ENCODE peak calls at places on chromosomes 11 and 22, in nine cellular contexts. X is H1, Y is prostate gland, S is sigmoid colon, W is ovary, H is heart left ventricle, R is right lobe of liver, F is uterus, J is HCT116. A is an unnamed sample.

GRCh38 chr11:62804310-62805043 is 763 bp downstream of the NXF1 start:
- DNase-seq in X (no peak), Y (no peak), S (no peak), W (no peak), H (no peak), R (no peak), F (no peak), J (no peak), A (no peak)

GRCh38 chr11:115488945-115489344 is 15.3 kb downstream of the CADM1 start:
- DNase-seq in X (no peak), Y (no peak), S (no peak), W (no peak), H (no peak), R (no peak), F (no peak), J (no peak), A (no peak)

GRCh38 chr11:6333112-6333511 is 12.8 kb upstream of the CAVIN3 start:
- DNase-seq in X (no peak), Y (no peak), S (no peak), W (no peak), H (no peak), R (no peak), F (no peak), J (no peak), A (no peak)

GRCh38 chr11:34269694-34270245 is 88.0 kb downstream of the ABTB2 start:
- DNase-seq in X (no peak), Y (no peak), S (no peak), W (no peak), H (no peak), R (no peak), F (no peak), J (no peak), A (no peak)

GRCh38 chr22:30821381-30821780 is 126.7 kb downstream of the OSBP2 start:
- DNase-seq in X (no peak), Y (no peak), S (no peak), W (no peak), H (no peak), R (no peak), F (no peak), J (no peak), A (no peak)

GRCh38 chr11:131809203-131809948 is 439.0 kb downstream of the NTM start:
- DNase-seq in X (no peak), Y (no peak), S (no peak), W (no peak), H (no peak), R (no peak), F (no peak), J (no peak), A (no peak)

GRCh38 chr11:26753738-26754504 is 32.1 kb upstream of the SLC5A12 start:
- DNase-seq in X (no peak), Y (peak), S (peak), W (peak), H (peak), R (no peak), F (peak), J (peak), A (peak)

GRCh38 chr11:132987936-132988335 is 544.4 kb downstream of the OPCML start:
- DNase-seq in X (no peak), Y (no peak), S (no peak), W (no peak), H (no peak), R (no peak), F (no peak), J (no peak), A (no peak)

GRCh38 chr11:60208146-60208895 is 25.4 kb upstream of the MS4A6A start:
- DNase-seq in X (no peak), Y (no peak), S (no peak), W (no peak), H (no peak), R (no peak), F (no peak), J (no peak), A (no peak)

GRCh38 chr22:44697423-44698179 is 4.4 kb upstream of the PRR5 start:
- DNase-seq in X (peak), Y (peak), S (peak), W (peak), H (peak), R (peak), F (peak), J (peak), A (peak)

GRCh38 chr11:79547256-79547655 is 106.4 kb upstream of the TENM4 start:
- DNase-seq in X (no peak), Y (no peak), S (no peak), W (no peak), H (no peak), R (no peak), F (no peak), J (no peak), A (no peak)

GRCh38 chr22:48217596-48217995 is 1455.1 kb downstream of the TBC1D22A start:
- DNase-seq in X (no peak), Y (no peak), S (no peak), W (no peak), H (no peak), R (no peak), F (no peak), J (no peak), A (no peak)

GRCh38 chr11:113862430-113862829 is 12.9 kb downstream of the USP28 start:
- DNase-seq in X (no peak), Y (no peak), S (no peak), W (no peak), H (no peak), R (no peak), F (no peak), J (no peak), A (no peak)

GRCh38 chr11:68468217-68468828 is 7.8 kb downstream of the PPP6R3 start:
- DNase-seq in X (no peak), Y (no peak), S (no peak), W (no peak), H (no peak), R (no peak), F (no peak), J (no peak), A (no peak)

GRCh38 chr11:86954288-86955110 is 696 bp downstream of the FZD4 start:
- DNase-seq in X (no peak), Y (no peak), S (peak), W (peak), H (peak), R (no peak), F (peak), J (no peak), A (peak)

GRCh38 chr11:35598254-35599125 is 19.8 kb upstream of the FJX1 start:
- DNase-seq in X (no peak), Y (no peak), S (no peak), W (no peak), H (no peak), R (no peak), F (no peak), J (no peak), A (peak)

GRCh38 chr11:120792306-120792705 is 231.6 kb upstream of the TBCEL start:
- DNase-seq in X (no peak), Y (no peak), S (peak), W (no peak), H (no peak), R (no peak), F (no peak), J (no peak), A (no peak)

GRCh38 chr11:119166368-119167076 is 2.0 kb upstream of the NLRX1 start:
- DNase-seq in X (no peak), Y (no peak), S (no peak), W (no peak), H (no peak), R (no peak), F (no peak), J (no peak), A (no peak)

GRCh38 chr11:18384157-18384641 is 10.2 kb upstream of the LDHA start:
- DNase-seq in X (no peak), Y (peak), S (peak), W (peak), H (peak), R (peak), F (peak), J (no peak), A (peak)

GRCh38 chr11:131748146-131749050 is 378.0 kb downstream of the NTM start:
- DNase-seq in X (no peak), Y (no peak), S (peak), W (no peak), H (peak), R (peak), F (peak), J (no peak), A (peak)

GRCh38 chr11:86726118-86726748 is 53.8 kb upstream of the ME3 start:
- DNase-seq in X (no peak), Y (no peak), S (no peak), W (no peak), H (no peak), R (no peak), F (no peak), J (peak), A (no peak)

GRCh38 chr22:44666207-44666585 is 35.8 kb upstream of the PRR5 start:
- DNase-seq in X (no peak), Y (no peak), S (no peak), W (no peak), H (no peak), R (no peak), F (no peak), J (no peak), A (no peak)

GRCh38 chr11:131691558-131692041 is 321.2 kb downstream of the NTM start:
- DNase-seq in X (no peak), Y (no peak), S (no peak), W (no peak), H (no peak), R (no peak), F (no peak), J (no peak), A (peak)

GRCh38 chr11:110446594-110446993 is 16.8 kb downstream of the FDX1 start:
- DNase-seq in X (no peak), Y (no peak), S (no peak), W (no peak), H (no peak), R (no peak), F (no peak), J (no peak), A (no peak)

GRCh38 chr11:75796091-75796435 is 18.9 kb upstream of the UVRAG start:
- DNase-seq in X (no peak), Y (no peak), S (no peak), W (no peak), H (no peak), R (no peak), F (no peak), J (no peak), A (no peak)

GRCh38 chr11:119318240-119319135 is 1.6 kb upstream of the MCAM start:
- DNase-seq in X (no peak), Y (no peak), S (peak), W (peak), H (peak), R (peak), F (peak), J (no peak), A (no peak)

GRCh38 chr22:48045369-48045768 is 1282.9 kb downstream of the TBC1D22A start:
- DNase-seq in X (no peak), Y (no peak), S (no peak), W (no peak), H (no peak), R (no peak), F (no peak), J (no peak), A (no peak)

GRCh38 chr11:44877908-44878459 is 72.7 kb downstream of the TP53I11 start:
- DNase-seq in X (no peak), Y (no peak), S (no peak), W (peak), H (no peak), R (no peak), F (peak), J (no peak), A (no peak)

GRCh38 chr11:12085371-12086251 is 24.8 kb upstream of the MICAL2 start:
- DNase-seq in X (no peak), Y (no peak), S (no peak), W (no peak), H (no peak), R (no peak), F (no peak), J (no peak), A (no peak)

GRCh38 chr22:37233751-37234631 is 10.1 kb downstream of the RAC2 start:
- DNase-seq in X (no peak), Y (no peak), S (no peak), W (no peak), H (no peak), R (no peak), F (no peak), J (no peak), A (no peak)

GRCh38 chr11:88068848-88069554 is 106.2 kb downstream of the RAB38 start:
- DNase-seq in X (no peak), Y (no peak), S (no peak), W (no peak), H (no peak), R (no peak), F (no peak), J (no peak), A (no peak)
- TF ChIP-seq POLR2A in X (no peak), Y (no peak), S (no peak), W (no peak), H (no peak), R (no peak), F (no peak), J (no peak), A (no peak)

GRCh38 chr11:65851811-65852507 is 6.0 kb downstream of the CFL1 start:
- DNase-seq in X (no peak), Y (no peak), S (peak), W (no peak), H (no peak), R (no peak), F (no peak), J (no peak), A (no peak)

GRCh38 chr11:65852508-65853248 is 5.3 kb downstream of the CFL1 start:
- DNase-seq in X (no peak), Y (no peak), S (peak), W (no peak), H (no peak), R (peak), F (no peak), J (no peak), A (no peak)

GRCh38 chr11:65854871-65855837 is 2.8 kb downstream of the CFL1 start:
- DNase-seq in X (no peak), Y (no peak), S (peak), W (peak), H (no peak), R (peak), F (no peak), J (no peak), A (no peak)

GRCh38 chr11:65854161-65854592 is 3.8 kb downstream of the CFL1 start:
- DNase-seq in X (no peak), Y (no peak), S (peak), W (no peak), H (no peak), R (no peak), F (no peak), J (no peak), A (no peak)

GRCh38 chr11:65853249-65853979 is 4.6 kb downstream of the CFL1 start:
- DNase-seq in X (no peak), Y (no peak), S (peak), W (no peak), H (no peak), R (no peak), F (no peak), J (no peak), A (no peak)
- TF ChIP-seq CTCF in X (peak), Y (no peak), S (no peak), W (no peak), H (no peak), R (no peak), F (no peak), J (no peak), A (no peak)

GRCh38 chr11:117917591-117917990 is 11.6 kb downstream of the TMPRSS13 start:
- DNase-seq in X (no peak), Y (no peak), S (no peak), W (no peak), H (no peak), R (no peak), F (peak), J (no peak), A (no peak)

GRCh38 chr11:117921456-117921855 is 7.7 kb downstream of the TMPRSS13 start:
- DNase-seq in X (no peak), Y (no peak), S (peak), W (no peak), H (no peak), R (no peak), F (no peak), J (no peak), A (no peak)

GRCh38 chr11:117921893-117922292 is 7.3 kb downstream of the TMPRSS13 start:
- DNase-seq in X (no peak), Y (no peak), S (peak), W (no peak), H (no peak), R (no peak), F (no peak), J (no peak), A (no peak)

GRCh38 chr11:117918366-117919255 is 10.6 kb downstream of the TMPRSS13 start:
- DNase-seq in X (no peak), Y (no peak), S (peak), W (no peak), H (no peak), R (no peak), F (peak), J (no peak), A (no peak)

GRCh38 chr11:117919326-117920275 is 9.6 kb downstream of the TMPRSS13 start:
- DNase-seq in X (no peak), Y (no peak), S (peak), W (no peak), H (no peak), R (no peak), F (peak), J (no peak), A (no peak)
- H3K27ac ChIP-seq in X (no peak), Y (no peak), S (no peak), W (no peak), H (no peak), R (no peak), F (no peak), J (no peak), A (no peak)

GRCh38 chr11:63999349-64000025 is 13.2 kb downstream of the OTUB1 start:
- DNase-seq in X (peak), Y (peak), S (peak), W (peak), H (peak), R (no peak), F (peak), J (no peak), A (peak)

GRCh38 chr11:63998558-63999348 is 12.5 kb downstream of the OTUB1 start:
- DNase-seq in X (no peak), Y (no peak), S (no peak), W (no peak), H (no peak), R (no peak), F (no peak), J (no peak), A (no peak)

GRCh38 chr11:64000026-64000739 is 13.9 kb downstream of the OTUB1 start:
- DNase-seq in X (no peak), Y (peak), S (peak), W (peak), H (peak), R (peak), F (peak), J (no peak), A (peak)

GRCh38 chr11:64001552-64002427 is 15.6 kb downstream of the OTUB1 start:
- DNase-seq in X (no peak), Y (no peak), S (peak), W (peak), H (no peak), R (no peak), F (no peak), J (no peak), A (no peak)

DNA sequence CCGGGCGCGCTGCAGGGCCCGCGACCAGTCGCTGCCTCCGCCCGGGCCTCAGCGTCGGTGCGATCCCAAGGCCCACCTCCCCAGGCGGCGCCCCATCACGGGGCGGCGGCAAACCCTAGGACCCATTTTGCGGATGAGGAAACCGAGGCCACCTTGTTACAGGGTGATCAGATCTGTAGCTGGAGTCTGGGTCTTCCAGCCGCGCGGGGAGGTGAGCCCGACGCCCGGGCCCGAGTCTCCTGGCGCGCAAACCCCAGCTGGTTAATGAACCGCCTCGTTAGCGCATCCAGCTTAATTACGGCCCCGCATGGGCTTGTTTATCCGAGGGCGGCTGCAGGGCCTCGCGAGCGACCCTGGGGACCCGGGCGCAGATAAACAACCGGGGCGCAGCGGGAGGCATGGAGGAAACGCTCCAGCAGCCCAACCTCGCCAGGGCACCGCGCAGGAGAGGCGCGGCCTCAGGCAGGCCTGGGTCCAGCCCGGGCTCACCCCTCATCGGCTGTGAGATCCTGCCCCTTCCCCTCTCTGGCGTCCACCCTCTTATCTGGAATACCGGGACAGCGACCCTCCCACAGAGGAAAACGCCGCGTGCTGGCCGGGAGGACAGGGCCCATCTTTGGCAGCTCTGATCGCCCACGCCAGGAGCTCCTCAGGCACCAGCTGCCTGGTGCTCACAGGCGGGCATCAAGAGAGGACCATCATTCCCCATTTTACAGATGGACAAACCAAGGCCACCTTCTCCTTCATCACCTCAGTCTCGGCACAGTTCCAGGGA is 14.7 kb downstream of the OTUB1 start:
- DNase-seq in X (no peak), Y (no peak), S (no peak), W (peak), H (no peak), R (no peak), F (no peak), J (no peak), A (no peak)
- TF ChIP-seq POLR2A in X (no peak), Y (no peak), S (no peak), W (no peak), H (no peak), R (no peak), F (no peak), J (no peak), A (no peak)

GRCh38 chr11:67050139-67050538 is 6.5 kb upstream of the RHOD start:
- DNase-seq in X (no peak), Y (no peak), S (no peak), W (no peak), H (no peak), R (no peak), F (no peak), J (no peak), A (no peak)
- TF ChIP-seq CTCF in X (peak), Y (no peak), S (no peak), W (no peak), H (no peak), R (no peak), F (no peak), J (no peak), A (no peak)

DNA sequence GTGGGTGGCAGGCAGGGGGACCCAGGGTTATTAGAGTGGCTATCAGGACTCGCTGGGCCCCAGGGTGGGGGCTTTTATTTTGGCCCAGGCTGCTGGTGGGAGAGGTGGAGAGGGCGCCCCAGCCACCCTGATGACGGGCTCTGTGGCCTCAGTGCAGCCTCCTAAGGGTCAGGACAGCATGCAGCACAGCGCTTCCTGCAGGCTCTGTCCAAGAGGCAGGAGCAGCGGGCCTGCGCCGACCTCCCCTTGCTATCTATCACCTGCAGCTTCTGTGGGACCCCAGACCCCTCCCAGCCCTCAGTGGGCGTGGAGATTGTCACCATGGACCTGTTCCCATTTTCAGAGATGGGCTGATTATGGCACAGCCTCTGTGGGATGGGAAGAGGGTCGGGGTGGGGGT is 54.3 kb upstream of the PPARA start:
- DNase-seq in X (no peak), Y (no peak), S (no peak), W (no peak), H (no peak), R (no peak), F (no peak), J (no peak), A (no peak)
- H3K27ac ChIP-seq in X (no peak), Y (peak), S (peak), W (peak), H (peak), R (no peak), F (peak), J (peak), A (peak)

A was measured in body of pancreas.